ENCODE peak calls at places on chromosome 3, in seven cellular contexts. L is left ventricle myocardium inferior, T is tibial artery, R is cardiac fibroblast, C is PC-3, J is body of pancreas, O is foreskin fibroblast. Q is an unnamed sample.

GRCh38 chr3:14319654-14320182 is 82.7 kb upstream of the SLC6A6 start:
- DNase-seq in L (no peak), J (no peak), R (peak), T (no peak), O (peak), C (peak), Q (peak)

GRCh38 chr3:11211531-11212300 is 57.4 kb downstream of the HRH1 start:
- DNase-seq in O (no peak), T (no peak), C (no peak), J (no peak), L (no peak), R (peak), Q (peak)

GRCh38 chr3:58037141-58037910 is 29.1 kb downstream of the FLNB start:
- DNase-seq in T (no peak), R (no peak), C (no peak), L (no peak), J (no peak), O (no peak), Q (no peak)

GRCh38 chr3:117619805-117620204 is 910.2 kb downstream of the TUSC7 start:
- DNase-seq in C (no peak), O (no peak), R (no peak), J (no peak), T (no peak), L (no peak), Q (no peak)

GRCh38 chr3:172630316-172630715 is 80.6 kb downstream of the NCEH1 start:
- DNase-seq in T (no peak), O (no peak), C (no peak), R (no peak), L (no peak), J (no peak), Q (peak)

GRCh38 chr3:8817486-8817885 is 48.1 kb upstream of the OXTR start:
- DNase-seq in O (peak), L (no peak), T (no peak), R (no peak), C (no peak), J (no peak), Q (no peak)

GRCh38 chr3:181899702-181900101 is 188.0 kb downstream of the SOX2 start:
- DNase-seq in L (no peak), O (no peak), T (no peak), R (no peak), J (no peak), C (peak), Q (no peak)

GRCh38 chr3:169929830-169930519 is 18.6 kb downstream of the SAMD7 start:
- DNase-seq in J (no peak), O (no peak), T (no peak), C (peak), L (no peak), R (no peak), Q (no peak)

GRCh38 chr3:14725564-14726420 is 50.9 kb downstream of the C3orf20 start:
- DNase-seq in J (no peak), O (no peak), C (no peak), R (peak), L (peak), T (no peak), Q (peak)

GRCh38 chr3:16177962-16178627 is 3.6 kb downstream of the GALNT15 start:
- DNase-seq in L (peak), C (peak), R (peak), T (peak), J (peak), O (peak), Q (peak)

GRCh38 chr3:146929696-146930095 is 324.6 kb upstream of the PLSCR5 start:
- DNase-seq in C (no peak), J (no peak), R (peak), L (no peak), T (no peak), O (peak), Q (peak)

GRCh38 chr3:195065142-195065863 is 205.7 kb downstream of the XXYLT1 start:
- DNase-seq in J (no peak), O (no peak), C (no peak), R (no peak), L (peak), T (no peak), Q (no peak)

GRCh38 chr3:182717216-182717615 is 76.1 kb upstream of the ATP11B start:
- DNase-seq in J (no peak), T (no peak), L (no peak), O (no peak), C (peak), R (no peak), Q (no peak)

GRCh38 chr3:133887951-133888703 is 7.6 kb downstream of the RAB6B start:
- DNase-seq in T (no peak), R (no peak), C (no peak), J (no peak), L (no peak), O (no peak), Q (peak)

GRCh38 chr3:71384393-71384792 is 199.1 kb downstream of the FOXP1 start:
- DNase-seq in C (no peak), L (no peak), R (peak), O (no peak), T (no peak), J (no peak), Q (no peak)

GRCh38 chr3:149618151-149619123 is 39.4 kb downstream of the WWTR1 start:
- DNase-seq in O (no peak), J (no peak), R (peak), C (no peak), L (peak), T (peak), Q (peak)

GRCh38 chr3:35641920-35642532 is 2.7 kb downstream of the ARPP21 start:
- DNase-seq in T (no peak), L (no peak), J (no peak), O (no peak), C (no peak), R (no peak), Q (no peak)

GRCh38 chr3:99637381-99638111 is 848 bp upstream of the COL8A1 start:
- DNase-seq in L (peak), J (no peak), T (peak), C (peak), O (peak), R (peak), Q (peak)

GRCh38 chr3:14414841-14415464 is 12.5 kb downstream of the SLC6A6 start:
- DNase-seq in O (no peak), T (no peak), C (no peak), R (no peak), L (no peak), J (no peak), Q (no peak)

GRCh38 chr3:70539908-70540307 is 227.5 kb upstream of the MDFIC2 start:
- DNase-seq in L (no peak), T (no peak), J (no peak), C (no peak), O (no peak), R (peak), Q (no peak)

GRCh38 chr3:71478568-71478967 is 105.0 kb downstream of the FOXP1 start:
- DNase-seq in L (no peak), R (peak), J (no peak), T (no peak), O (no peak), C (peak), Q (no peak)

GRCh38 chr3:152270145-152270870 is 1.6 kb downstream of the MBNL1 start:
- DNase-seq in L (no peak), O (no peak), C (peak), R (peak), T (no peak), J (peak), Q (peak)

GRCh38 chr3:50582083-50582482 is 12.8 kb downstream of the HEMK1 start:
- DNase-seq in L (no peak), O (no peak), C (no peak), T (no peak), J (no peak), R (no peak), Q (no peak)

GRCh38 chr3:113754486-113755159 is 7.8 kb downstream of the ATP6V1A start:
- DNase-seq in C (no peak), R (no peak), L (no peak), O (no peak), T (no peak), J (no peak), Q (no peak)

GRCh38 chr3:166818464-166818863 is 561.6 kb downstream of the ZBBX start:
- DNase-seq in L (no peak), O (no peak), J (no peak), R (no peak), C (no peak), T (no peak), Q (no peak)

GRCh38 chr3:192825657-192826200 is 91.9 kb downstream of the MB21D2 start:
- DNase-seq in R (peak), T (no peak), J (no peak), L (no peak), O (no peak), C (no peak), Q (peak)

GRCh38 chr3:66442254-66443249 is 58.3 kb downstream of the LRIG1 start:
- DNase-seq in R (peak), C (peak), L (peak), T (peak), J (peak), O (peak), Q (peak)

GRCh38 chr3:73509812-73510211 is 114.9 kb downstream of the PDZRN3 start:
- DNase-seq in R (no peak), T (no peak), C (no peak), L (no peak), O (peak), J (no peak), Q (no peak)

GRCh38 chr3:59245879-59246501 is 196.2 kb upstream of the CFAP20DC start:
- DNase-seq in O (no peak), J (no peak), R (peak), C (peak), T (no peak), L (no peak), Q (peak)

GRCh38 chr3:171939578-171939977 is 96.4 kb downstream of the TMEM212 start:
- DNase-seq in L (no peak), R (no peak), T (no peak), J (no peak), O (no peak), C (no peak), Q (no peak)

GRCh38 chr3:114406922-114407321 is 113.1 kb downstream of the TIGIT start:
- DNase-seq in L (no peak), T (no peak), O (no peak), C (no peak), J (no peak), R (no peak), Q (no peak)

GRCh38 chr3:53083496-53083895 is 37.6 kb upstream of the SFMBT1 start:
- DNase-seq in C (no peak), L (peak), O (peak), T (no peak), R (peak), J (no peak), Q (peak)

GRCh38 chr3:189555558-189555881 is 75.7 kb upstream of the TP63 start:
- DNase-seq in C (no peak), T (peak), O (no peak), R (no peak), L (no peak), J (no peak), Q (no peak)

GRCh38 chr3:36868614-36869436 is 76.0 kb downstream of the TRANK1 start:
- DNase-seq in O (peak), C (peak), J (peak), T (no peak), L (no peak), R (peak), Q (peak)

DNA sequence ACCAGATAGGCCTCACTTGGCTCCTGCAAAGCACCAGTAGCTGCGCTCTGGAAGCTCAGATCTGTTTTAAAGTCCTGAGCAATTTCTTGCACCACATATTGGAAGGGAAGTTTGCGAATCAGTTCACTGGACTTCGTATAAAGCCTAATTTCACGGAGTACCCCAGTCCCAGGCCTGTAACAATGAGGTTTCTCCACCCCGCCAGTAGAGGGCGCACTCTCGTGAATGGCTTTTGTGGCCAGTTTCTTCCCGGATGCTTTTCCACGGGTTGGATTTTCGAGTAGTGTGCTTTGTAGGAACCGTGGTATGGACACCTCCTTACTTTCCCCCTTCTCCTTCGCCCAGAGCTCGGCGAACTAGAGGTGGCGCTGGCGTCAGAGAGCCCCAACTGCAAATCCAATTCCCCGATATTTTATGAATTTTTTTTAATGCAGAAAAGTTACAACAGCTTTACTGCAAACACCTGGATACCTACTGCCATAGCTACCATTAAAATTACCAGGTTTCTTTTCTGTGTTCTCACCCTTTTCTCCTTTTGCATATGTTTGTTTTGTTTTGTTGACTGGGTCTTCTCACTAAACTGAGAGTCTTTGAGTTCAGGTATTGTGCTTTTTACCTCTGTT is 13.3 kb downstream of the RARB start:
- DNase-seq in R (no peak), L (no peak), C (no peak), J (no peak), T (no peak), O (no peak), Q (no peak)
- TF ChIP-seq CTCF in R (peak), L (peak), C (peak), J (peak), T (no peak), O (peak), Q (peak)

GRCh38 chr3:69122398-69122797 is at the start of gene LMOD3:
- DNase-seq in T (no peak), L (no peak), R (no peak), J (no peak), C (no peak), O (no peak), Q (no peak)
- H3K4me3 ChIP-seq in T (no peak), L (peak), R (no peak), J (no peak), C (no peak), O (no peak), Q (no peak)

GRCh38 chr3:12877040-12877439 is 35.7 kb upstream of the RPL32 start:
- DNase-seq in C (no peak), L (no peak), O (no peak), T (no peak), R (no peak), J (no peak), Q (no peak)

GRCh38 chr3:12878026-12878636 is 36.8 kb upstream of the RPL32 start:
- DNase-seq in J (no peak), C (no peak), T (no peak), R (no peak), O (no peak), L (no peak), Q (no peak)

GRCh38 chr3:12871404-12871983 is 30.1 kb upstream of the RPL32 start:
- DNase-seq in O (no peak), C (no peak), R (no peak), T (no peak), L (no peak), J (no peak), Q (no peak)

GRCh38 chr3:12879191-12879815 is 37.9 kb upstream of the RPL32 start:
- DNase-seq in J (no peak), O (no peak), T (no peak), L (no peak), R (no peak), C (no peak), Q (no peak)

GRCh38 chr3:12875857-12876451 is 34.6 kb upstream of the RPL32 start:
- DNase-seq in L (peak), J (peak), R (no peak), C (no peak), O (no peak), T (no peak), Q (no peak)
- TF ChIP-seq CTCF in L (peak), J (peak), R (peak), C (no peak), O (peak), T (no peak), Q (no peak)

GRCh38 chr3:188283347-188283746 is 129.4 kb downstream of the LPP start:
- DNase-seq in J (peak), L (no peak), C (no peak), R (peak), T (no peak), O (peak), Q (peak)

GRCh38 chr3:188282871-188283270 is 128.9 kb downstream of the LPP start:
- DNase-seq in J (no peak), R (no peak), L (no peak), C (no peak), T (no peak), O (no peak), Q (no peak)

GRCh38 chr3:188286087-188286513 is 132.1 kb downstream of the LPP start:
- DNase-seq in T (peak), J (no peak), R (peak), L (no peak), C (peak), O (peak), Q (peak)

GRCh38 chr3:188287339-188287738 is 133.4 kb downstream of the LPP start:
- DNase-seq in L (no peak), C (no peak), O (no peak), R (no peak), T (no peak), J (no peak), Q (no peak)

GRCh38 chr3:188284455-188285212 is 130.7 kb downstream of the LPP start:
- DNase-seq in T (no peak), O (no peak), R (no peak), J (no peak), L (no peak), C (peak), Q (no peak)
- H3K4me3 ChIP-seq in T (no peak), O (no peak), R (no peak), J (no peak), L (no peak), C (no peak), Q (no peak)

DNA sequence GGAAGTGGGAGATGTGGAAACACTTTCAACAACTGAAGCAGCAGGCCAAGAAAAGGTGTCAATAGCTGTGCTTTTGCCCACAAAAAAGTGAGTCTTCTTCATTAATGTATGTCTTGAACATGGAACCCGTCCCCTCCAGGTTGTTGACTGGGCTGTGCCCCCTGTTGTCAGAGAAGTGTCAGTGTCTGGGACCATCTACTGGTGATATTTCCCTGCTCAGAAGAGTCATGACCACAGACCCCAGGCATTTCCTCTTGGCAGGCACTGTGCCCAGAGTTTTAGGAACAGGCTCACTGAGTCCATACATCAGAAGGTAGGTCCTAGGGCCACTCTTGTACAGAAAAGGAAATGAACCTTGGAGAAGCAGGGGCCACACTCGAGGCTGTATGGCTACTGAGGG is 54.8 kb upstream of the LARS2 start:
- DNase-seq in L (no peak), J (no peak), R (peak), C (peak), T (no peak), O (no peak), Q (peak)
- TF ChIP-seq CTCF in L (no peak), J (no peak), R (no peak), C (no peak), T (no peak), O (no peak), Q (no peak)

GRCh38 chr3:106341090-106341489 is 472.3 kb upstream of the CBLB start:
- DNase-seq in J (no peak), C (no peak), L (no peak), T (no peak), R (peak), O (peak), Q (peak)
- H3K4me3 ChIP-seq in J (no peak), C (no peak), L (peak), T (no peak), R (no peak), O (peak), Q (no peak)

DNA sequence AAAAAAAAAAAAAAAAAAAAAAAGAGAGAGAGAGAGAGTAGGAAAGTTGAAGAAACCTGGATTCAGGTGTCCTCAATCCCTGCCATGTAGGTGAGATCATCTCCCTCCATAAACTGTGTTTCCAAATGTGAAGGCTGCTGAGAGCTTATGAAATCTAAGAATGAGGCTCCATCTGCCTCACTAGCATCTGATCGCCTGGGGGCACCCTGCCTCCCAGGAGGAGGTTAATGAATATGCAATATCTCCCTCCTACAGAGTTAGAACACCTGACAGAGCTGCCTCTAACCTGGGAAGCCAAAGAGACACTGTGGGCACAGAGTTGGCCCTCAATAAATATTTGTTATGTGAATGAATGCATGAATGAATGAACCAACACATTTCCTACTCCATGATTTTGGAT is 23.8 kb upstream of the ZNF148 start:
- DNase-seq in T (no peak), C (peak), R (no peak), L (no peak), O (no peak), J (no peak), Q (no peak)
- TF ChIP-seq CTCF in T (no peak), C (no peak), R (no peak), L (no peak), O (no peak), J (no peak), Q (no peak)

DNA sequence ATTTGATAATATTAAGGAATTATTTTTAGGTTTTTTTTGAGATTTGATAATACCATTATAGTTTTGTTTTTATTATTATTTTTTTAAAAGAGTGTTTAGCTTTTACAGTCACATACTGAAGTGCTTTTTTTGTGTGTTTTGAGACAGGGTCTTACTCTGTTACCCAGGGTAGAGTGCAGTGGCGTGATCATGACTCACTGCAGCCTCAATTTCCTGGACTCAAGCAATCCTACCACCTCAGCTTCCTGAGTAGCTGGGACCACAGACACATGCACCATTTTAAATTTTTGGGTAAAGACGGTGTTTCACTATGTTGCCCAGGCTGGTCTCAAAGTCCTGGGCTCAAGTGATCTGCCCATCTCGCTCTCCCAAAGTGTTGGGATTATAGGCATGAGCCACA is 73.0 kb downstream of the SUMF1 start:
- DNase-seq in R (peak), J (no peak), O (no peak), L (no peak), C (no peak), T (no peak), Q (peak)
- H3K4me3 ChIP-seq in R (no peak), J (no peak), O (no peak), L (no peak), C (no peak), T (no peak), Q (no peak)